ENCODE peak calls at places on chromosome 14, in nine cellular contexts. T, I, F, J, H, D, V, R and C are unnamed samples.

GRCh38 chr14:54735424-54735823 is 167.2 kb downstream of the GCH1 start:
- DNase-seq in V (no peak), I (no peak), J (no peak), D (no peak), T (no peak), F (no peak), R (no peak), H (no peak), C (no peak)

GRCh38 chr14:61234215-61234916 is 46.8 kb downstream of the TMEM30B start:
- DNase-seq in F (no peak), I (no peak), H (no peak), J (no peak), D (no peak), V (no peak), T (no peak), R (no peak), C (no peak)

GRCh38 chr14:51298895-51299294 is 58.8 kb downstream of the TMX1 start:
- DNase-seq in R (no peak), T (no peak), V (no peak), F (no peak), J (no peak), H (no peak), D (no peak), I (no peak), C (peak)

GRCh38 chr14:32507029-32507984 is 178.2 kb downstream of the AKAP6 start:
- DNase-seq in J (no peak), F (peak), D (peak), T (no peak), I (no peak), V (no peak), H (no peak), R (no peak), C (no peak)

GRCh38 chr14:75879031-75879430 is 102.8 kb downstream of the TGFB3 start:
- DNase-seq in F (no peak), R (no peak), J (peak), V (no peak), I (peak), D (peak), H (no peak), T (no peak), C (peak)

GRCh38 chr14:96811265-96811664 is 14.1 kb downstream of the VRK1 start:
- DNase-seq in R (no peak), F (no peak), J (no peak), H (no peak), D (peak), T (no peak), V (no peak), I (no peak), C (no peak)

GRCh38 chr14:68711551-68712437 is 81.1 kb downstream of the ZFP36L1 start:
- DNase-seq in R (no peak), H (no peak), F (no peak), I (no peak), T (no peak), D (no peak), J (no peak), V (no peak), C (no peak)

GRCh38 chr14:77543637-77544334 is 45.2 kb upstream of the ISM2 start:
- DNase-seq in V (no peak), I (no peak), J (no peak), T (no peak), F (no peak), H (no peak), D (peak), R (no peak), C (no peak)

GRCh38 chr14:95200404-95200803 is 43.1 kb upstream of the DICER1 start:
- DNase-seq in R (no peak), H (no peak), V (no peak), T (no peak), J (no peak), F (no peak), I (no peak), D (no peak), C (no peak)

DNA sequence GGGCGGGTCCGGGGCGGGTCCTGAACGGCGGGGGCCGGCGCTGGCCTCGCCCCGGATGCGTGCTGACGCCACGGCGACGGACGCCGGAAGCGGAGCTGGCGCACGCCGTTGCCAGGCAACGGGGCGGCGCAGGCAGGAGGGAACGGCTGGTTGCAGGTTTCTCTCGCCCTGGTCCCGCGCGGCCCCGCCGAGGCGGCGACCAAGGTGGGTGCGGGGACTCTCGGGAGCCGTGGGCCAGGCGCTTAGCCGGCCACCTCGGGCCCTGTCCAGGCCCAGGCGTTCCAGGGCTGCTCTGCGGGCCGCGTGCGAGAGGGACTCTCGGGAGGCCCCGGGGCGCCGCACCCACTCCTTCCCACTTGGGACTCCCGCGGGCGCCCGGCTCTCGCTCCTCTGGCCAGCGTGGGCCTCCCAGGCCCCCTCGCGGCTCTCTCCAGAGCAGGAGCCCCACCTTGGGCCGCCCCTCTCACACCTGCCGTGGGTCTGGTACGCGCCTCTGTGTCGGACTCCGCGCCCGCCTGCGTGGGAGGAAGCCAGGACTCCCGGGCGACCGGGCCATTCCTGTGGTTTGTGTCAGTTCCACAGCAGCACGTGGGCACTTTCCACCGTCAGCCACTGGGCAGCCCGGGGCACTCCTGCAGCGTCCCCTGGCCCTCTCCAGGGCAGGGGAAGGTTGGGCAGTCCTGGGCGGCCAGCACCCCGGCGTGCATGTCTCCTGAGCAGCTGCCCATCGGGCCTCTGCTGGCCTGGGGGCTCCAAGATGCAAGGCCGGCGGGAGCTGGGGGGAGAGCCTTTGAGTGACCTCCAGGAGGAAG is at the start of gene CLBA1:
- DNase-seq in T (peak), D (peak), F (peak), R (peak), J (peak), V (peak), I (peak), H (peak), C (peak)
- TF ChIP-seq CTCF in T (no peak), D (no peak), F (no peak), R (no peak), J (no peak), V (no peak), I (no peak), H (no peak), C (no peak)

GRCh38 chr14:94144765-94145164 is 15.4 kb upstream of the IFI27L2 start:
- DNase-seq in R (no peak), I (no peak), T (no peak), D (no peak), J (no peak), H (peak), F (peak), V (peak), C (no peak)
- TF ChIP-seq CTCF in R (no peak), I (no peak), T (no peak), D (no peak), J (no peak), H (no peak), F (no peak), V (no peak), C (no peak)

DNA sequence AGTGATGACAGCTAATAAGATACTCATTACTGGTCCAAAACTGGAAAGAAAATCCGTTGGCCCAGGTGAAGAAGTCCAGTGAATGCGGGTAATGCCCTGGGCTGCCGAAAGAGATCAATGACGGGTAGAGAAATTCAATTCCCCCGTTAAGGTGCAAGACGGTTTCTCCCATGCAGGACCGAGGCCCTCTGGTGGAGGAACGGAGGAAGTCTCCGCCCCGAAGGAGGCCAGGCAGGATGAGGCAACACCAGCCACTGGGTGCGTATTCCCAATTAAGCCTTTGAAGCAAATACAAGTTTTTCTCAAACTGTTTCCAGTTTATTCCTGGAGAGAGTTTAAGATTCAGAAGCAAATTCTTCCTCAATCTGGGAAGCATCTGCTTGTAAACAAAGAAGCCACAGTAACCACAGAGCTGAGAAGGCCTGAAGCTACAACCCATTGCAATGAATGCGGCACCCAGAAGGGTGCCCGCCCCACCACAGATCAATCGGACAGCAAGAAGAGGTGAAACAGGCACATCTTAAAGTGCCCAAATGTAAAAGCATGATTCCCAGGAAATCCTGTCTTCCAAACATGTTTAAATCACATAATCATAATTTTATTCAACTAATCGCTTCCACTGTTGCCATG is 118.5 kb downstream of the TTC7B start:
- DNase-seq in V (peak), H (peak), I (peak), F (peak), T (peak), D (peak), J (peak), R (peak), C (peak)
- TF ChIP-seq CTCF in V (peak), H (peak), I (peak), F (peak), T (no peak), D (peak), J (peak), R (peak), C (peak)

DNA sequence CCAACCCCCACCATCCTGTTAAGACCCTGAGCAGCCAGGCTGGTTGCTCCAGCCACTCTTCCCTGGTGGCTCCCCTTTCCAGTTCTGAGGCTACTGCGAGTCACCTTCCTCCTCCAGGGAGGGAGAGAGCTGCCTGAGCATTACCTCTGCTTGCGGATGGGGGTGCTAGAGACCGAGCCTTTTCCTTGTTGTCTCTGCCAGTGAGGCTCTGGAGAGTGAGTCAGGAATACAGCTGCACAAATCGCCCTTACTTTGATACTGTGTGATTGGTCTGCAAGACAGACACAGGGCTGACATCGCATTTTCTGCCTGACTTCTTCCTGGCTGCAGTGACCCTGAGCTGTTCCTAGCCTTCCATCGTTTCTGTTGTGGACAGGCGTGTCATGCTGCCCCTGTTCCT is 94.3 kb downstream of the SLC25A47 start:
- DNase-seq in V (peak), H (no peak), R (peak), J (peak), D (peak), I (no peak), F (peak), T (peak), C (no peak)
- TF ChIP-seq CTCF in V (peak), H (no peak), R (no peak), J (peak), D (peak), I (no peak), F (peak), T (no peak), C (no peak)

GRCh38 chr14:63745272-63745671 is 17.4 kb upstream of the SGPP1 start:
- DNase-seq in T (no peak), V (no peak), R (no peak), F (no peak), J (no peak), I (no peak), H (no peak), D (no peak), C (no peak)

GRCh38 chr14:63747836-63748235 is 20.0 kb upstream of the SGPP1 start:
- DNase-seq in T (no peak), V (no peak), J (no peak), F (no peak), I (peak), R (no peak), H (no peak), D (no peak), C (peak)

DNA sequence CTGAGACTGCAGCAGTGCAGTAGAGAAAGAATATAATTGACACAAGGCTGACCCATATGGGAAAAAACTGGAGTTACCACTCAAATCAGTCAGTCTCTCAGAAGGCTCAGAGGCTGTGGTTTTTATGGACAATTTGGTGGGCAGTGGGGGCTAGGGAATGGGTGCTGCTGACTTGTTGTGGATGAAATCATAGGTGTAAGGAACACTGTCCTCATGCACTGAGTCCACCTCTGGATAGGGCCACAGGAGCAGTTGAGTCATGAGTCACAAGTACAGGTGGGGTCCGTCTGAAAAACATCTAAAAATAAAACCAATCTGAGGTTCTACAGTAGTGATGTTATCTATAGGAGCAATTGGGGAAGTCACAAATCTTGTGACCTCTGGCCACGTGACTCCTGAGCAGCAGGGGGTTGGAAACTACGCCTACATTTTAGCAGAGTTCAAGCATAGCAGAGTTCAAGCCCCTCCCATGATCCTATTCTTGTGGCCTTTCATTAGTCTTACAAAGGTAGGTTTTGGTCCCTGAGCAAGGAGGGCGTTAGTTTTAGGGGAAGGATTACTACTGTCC is 18.1 kb upstream of the SGPP1 start:
- DNase-seq in R (no peak), V (no peak), I (no peak), H (peak), D (no peak), T (peak), J (no peak), F (no peak), C (peak)
- TF ChIP-seq CTCF in R (no peak), V (no peak), I (no peak), H (no peak), D (no peak), T (no peak), J (no peak), F (no peak), C (no peak)